ENCODE peak calls at places on chromosomes 6 and 20, in seven cellular contexts. K is left cardiac atrium, T is nephron progenitor cell, A is IMR-90, D is fibroblast of gingiva, H is cardiac muscle cell, B is neuronal stem cell. O is an unnamed sample.

GRCh38 chr6:16568128-16568527 is 193.1 kb downstream of the ATXN1 start:
- DNase-seq in T (no peak), K (no peak), A (no peak), B (no peak), H (no peak), D (no peak), O (no peak)

GRCh38 chr6:47733879-47734558 is 35.6 kb downstream of the ADGRF4 start:
- DNase-seq in K (no peak), A (peak), H (peak), B (no peak), D (no peak), T (no peak), O (no peak)

GRCh38 chr20:59664389-59665055 is 60.2 kb downstream of the PHACTR3 start:
- DNase-seq in H (no peak), B (no peak), T (no peak), A (no peak), D (no peak), K (no peak), O (no peak)

GRCh38 chr6:110878751-110879539 is 4.4 kb downstream of the AMD1 start:
- DNase-seq in D (peak), A (peak), B (no peak), T (peak), K (no peak), H (peak), O (peak)

GRCh38 chr6:46098678-46099077 is 31.1 kb upstream of the ENPP4 start:
- DNase-seq in B (no peak), T (no peak), A (no peak), H (no peak), K (peak), D (no peak), O (no peak)

GRCh38 chr6:28104392-28105250 is 19.8 kb upstream of the ZSCAN16 start:
- DNase-seq in K (peak), H (peak), D (peak), T (peak), A (peak), B (peak), O (peak)

GRCh38 chr6:104788400-104788799 is 71.3 kb downstream of the HACE1 start:
- DNase-seq in K (no peak), H (no peak), T (no peak), B (no peak), A (no peak), D (no peak), O (no peak)

GRCh38 chr20:58064411-58065010 is 163.9 kb downstream of the ANKRD60 start:
- DNase-seq in D (no peak), T (no peak), H (no peak), A (no peak), K (no peak), B (no peak), O (no peak)

GRCh38 chr6:10414766-10415592 is at the start of gene TFAP2A:
- DNase-seq in K (no peak), H (no peak), D (peak), T (peak), B (no peak), A (peak), O (peak)

GRCh38 chr6:163764565-163764964 is 350.0 kb downstream of the QKI start:
- DNase-seq in A (peak), H (no peak), K (no peak), B (no peak), D (peak), T (no peak), O (peak)

GRCh38 chr6:130713144-130713543 is 114.1 kb upstream of the SMLR1 start:
- DNase-seq in B (peak), T (peak), K (no peak), A (no peak), H (no peak), D (no peak), O (no peak)

GRCh38 chr6:88921734-88922133 is 41.7 kb downstream of the RNGTT start:
- DNase-seq in D (no peak), T (no peak), H (no peak), B (no peak), A (no peak), K (no peak), O (no peak)

GRCh38 chr6:4402477-4402976 is 267.2 kb upstream of the ECI2 start:
- DNase-seq in H (peak), A (peak), T (no peak), K (peak), D (peak), B (no peak), O (peak)

GRCh38 chr6:74598473-74599393 is 607.1 kb downstream of the COL12A1 start:
- DNase-seq in B (no peak), A (peak), T (no peak), K (no peak), H (no peak), D (no peak), O (peak)

GRCh38 chr20:52219441-52219840 is 27.9 kb upstream of the ZFP64 start:
- DNase-seq in B (no peak), K (no peak), D (no peak), H (no peak), A (peak), T (no peak), O (no peak)

GRCh38 chr20:64077876-64078551 is 1.3 kb downstream of the RGS19 start:
- DNase-seq in A (no peak), D (no peak), K (no peak), H (no peak), T (no peak), B (no peak), O (no peak)

GRCh38 chr20:32528905-32529670 is 56.0 kb downstream of the NOL4L start:
- DNase-seq in K (no peak), B (no peak), D (no peak), T (no peak), A (no peak), H (no peak), O (no peak)

GRCh38 chr6:1535295-1535694 is 74.4 kb upstream of the FOXC1 start:
- DNase-seq in K (no peak), B (no peak), A (no peak), H (no peak), T (no peak), D (no peak), O (no peak)

GRCh38 chr20:33278700-33279099 is 4.3 kb upstream of the BPIFB1 start:
- DNase-seq in D (no peak), T (no peak), K (no peak), B (no peak), H (no peak), A (no peak), O (no peak)

GRCh38 chr6:128979061-128979460 is 96.1 kb downstream of the LAMA2 start:
- DNase-seq in B (no peak), A (peak), T (no peak), K (no peak), H (no peak), D (peak), O (no peak)

GRCh38 chr6:27775796-27776184 is 136.4 kb downstream of the OR2B2 start:
- DNase-seq in D (no peak), A (no peak), H (no peak), B (no peak), T (no peak), K (no peak), O (no peak)

GRCh38 chr6:47247227-47247797 is 62.4 kb downstream of the TNFRSF21 start:
- DNase-seq in D (no peak), K (no peak), T (no peak), B (no peak), A (no peak), H (peak), O (no peak)